ENCODE peak calls at places on chromosomes 6 and 20, in eight cellular contexts. X, F, Y, K, O, C, N and T are unnamed samples.

GRCh38 chr6:77857421-77857820 is 204.6 kb downstream of the MEI4 start:
- DNase-seq in C (no peak), N (no peak), F (no peak), X (no peak), O (no peak), K (no peak), Y (peak), T (no peak)

GRCh38 chr20:4820833-4821518 is 99.3 kb downstream of the PRND start:
- DNase-seq in N (no peak), X (no peak), F (no peak), O (no peak), K (no peak), Y (no peak), C (no peak), T (no peak)

GRCh38 chr6:42545226-42545773 is 18.5 kb upstream of the UBR2 start:
- DNase-seq in N (no peak), C (no peak), Y (no peak), O (no peak), K (peak), X (no peak), F (no peak), T (no peak)

GRCh38 chr6:155645328-155645727 is 189.7 kb upstream of the NOX3 start:
- DNase-seq in X (no peak), N (no peak), C (no peak), F (no peak), Y (no peak), K (no peak), O (no peak), T (no peak)

GRCh38 chr20:48186915-48187314 is 401.6 kb upstream of the SULF2 start:
- DNase-seq in C (no peak), O (no peak), F (no peak), N (no peak), X (no peak), Y (no peak), K (no peak), T (no peak)

GRCh38 chr6:23563329-23563728 is 562.7 kb upstream of the NRSN1 start:
- DNase-seq in N (no peak), F (no peak), O (no peak), K (no peak), C (no peak), X (no peak), Y (no peak), T (no peak)

GRCh38 chr6:118709859-118710350 is 58.5 kb upstream of the CEP85L start:
- DNase-seq in C (peak), N (no peak), K (no peak), Y (no peak), F (peak), X (no peak), O (no peak), T (no peak)

GRCh38 chr6:7632501-7633290 is 42.7 kb downstream of the SNRNP48 start:
- DNase-seq in N (no peak), F (no peak), Y (no peak), X (no peak), K (no peak), C (no peak), O (no peak), T (no peak)

GRCh38 chr20:38809942-38810341 is 4.4 kb downstream of the PPP1R16B start:
- DNase-seq in X (no peak), N (no peak), K (no peak), F (no peak), C (no peak), Y (no peak), O (no peak), T (no peak)

GRCh38 chr20:14264869-14265268 is 72.5 kb downstream of the FLRT3 start:
- DNase-seq in C (no peak), X (no peak), Y (no peak), F (no peak), N (no peak), K (no peak), O (no peak), T (no peak)

GRCh38 chr6:44219053-44219814 is 2.5 kb downstream of the MYMX start:
- DNase-seq in Y (peak), N (peak), X (peak), F (peak), O (peak), K (no peak), C (peak), T (peak)

GRCh38 chr6:169253745-169254238 is at the start of gene THBS2:
- DNase-seq in K (no peak), N (peak), X (no peak), C (peak), O (peak), F (no peak), Y (peak), T (no peak)

GRCh38 chr6:107185570-107185969 is 70.3 kb upstream of the BEND3 start:
- DNase-seq in K (no peak), O (peak), Y (peak), X (no peak), N (no peak), C (peak), F (peak), T (peak)

GRCh38 chr6:17233531-17233930 is 47.6 kb upstream of the RBM24 start:
- DNase-seq in X (no peak), N (no peak), Y (no peak), F (no peak), C (no peak), O (no peak), K (no peak), T (no peak)

GRCh38 chr6:134177753-134178229 is 125.4 kb upstream of the SLC2A12 start:
- DNase-seq in N (no peak), O (no peak), F (no peak), C (no peak), X (no peak), Y (no peak), K (peak), T (no peak)

GRCh38 chr6:131281471-131282270 is 146.4 kb downstream of the AKAP7 start:
- DNase-seq in C (peak), F (peak), O (no peak), Y (peak), N (no peak), K (peak), X (peak), T (peak)

GRCh38 chr6:11201015-11201414 is 31.5 kb downstream of the NEDD9 start:
- DNase-seq in K (no peak), Y (no peak), F (no peak), O (no peak), N (no peak), X (no peak), C (no peak), T (no peak)

GRCh38 chr6:11197846-11198245 is 34.6 kb downstream of the NEDD9 start:
- DNase-seq in F (no peak), Y (no peak), K (no peak), C (no peak), O (no peak), X (no peak), N (no peak), T (no peak)

GRCh38 chr6:11200356-11200755 is 32.1 kb downstream of the NEDD9 start:
- DNase-seq in K (no peak), X (no peak), C (no peak), N (no peak), O (no peak), Y (no peak), F (no peak), T (no peak)

GRCh38 chr6:11197175-11197535 is 35.3 kb downstream of the NEDD9 start:
- DNase-seq in K (no peak), Y (no peak), O (no peak), N (no peak), F (no peak), C (no peak), X (no peak), T (no peak)

GRCh38 chr6:11198663-11199603 is 33.5 kb downstream of the NEDD9 start:
- DNase-seq in F (no peak), C (no peak), K (peak), O (no peak), X (no peak), Y (no peak), N (no peak), T (no peak)
- TF ChIP-seq CTCF in F (no peak), C (no peak), K (no peak), O (no peak), X (no peak), Y (no peak), N (no peak), T (no peak)

GRCh38 chr20:53872561-53873248 is 197.7 kb downstream of the BCAS1 start:
- DNase-seq in N (no peak), F (no peak), K (no peak), O (no peak), C (no peak), X (no peak), Y (no peak), T (no peak)

GRCh38 chr20:53870426-53871199 is 199.8 kb downstream of the BCAS1 start:
- DNase-seq in K (no peak), Y (no peak), N (no peak), F (no peak), X (no peak), C (no peak), O (no peak), T (no peak)

GRCh38 chr20:53873249-53873642 is 197.1 kb downstream of the BCAS1 start:
- DNase-seq in N (no peak), K (no peak), O (no peak), X (no peak), C (no peak), F (no peak), Y (no peak), T (no peak)

GRCh38 chr20:53872081-53872541 is 198.3 kb downstream of the BCAS1 start:
- DNase-seq in K (no peak), Y (no peak), N (no peak), F (no peak), O (no peak), C (no peak), X (no peak), T (no peak)

GRCh38 chr20:53871541-53871940 is 198.9 kb downstream of the BCAS1 start:
- DNase-seq in C (no peak), K (no peak), Y (no peak), N (no peak), F (no peak), X (no peak), O (no peak), T (no peak)
- TF ChIP-seq CTCF in C (no peak), K (no peak), Y (no peak), N (no peak), F (no peak), X (no peak), O (no peak), T (no peak)

DNA sequence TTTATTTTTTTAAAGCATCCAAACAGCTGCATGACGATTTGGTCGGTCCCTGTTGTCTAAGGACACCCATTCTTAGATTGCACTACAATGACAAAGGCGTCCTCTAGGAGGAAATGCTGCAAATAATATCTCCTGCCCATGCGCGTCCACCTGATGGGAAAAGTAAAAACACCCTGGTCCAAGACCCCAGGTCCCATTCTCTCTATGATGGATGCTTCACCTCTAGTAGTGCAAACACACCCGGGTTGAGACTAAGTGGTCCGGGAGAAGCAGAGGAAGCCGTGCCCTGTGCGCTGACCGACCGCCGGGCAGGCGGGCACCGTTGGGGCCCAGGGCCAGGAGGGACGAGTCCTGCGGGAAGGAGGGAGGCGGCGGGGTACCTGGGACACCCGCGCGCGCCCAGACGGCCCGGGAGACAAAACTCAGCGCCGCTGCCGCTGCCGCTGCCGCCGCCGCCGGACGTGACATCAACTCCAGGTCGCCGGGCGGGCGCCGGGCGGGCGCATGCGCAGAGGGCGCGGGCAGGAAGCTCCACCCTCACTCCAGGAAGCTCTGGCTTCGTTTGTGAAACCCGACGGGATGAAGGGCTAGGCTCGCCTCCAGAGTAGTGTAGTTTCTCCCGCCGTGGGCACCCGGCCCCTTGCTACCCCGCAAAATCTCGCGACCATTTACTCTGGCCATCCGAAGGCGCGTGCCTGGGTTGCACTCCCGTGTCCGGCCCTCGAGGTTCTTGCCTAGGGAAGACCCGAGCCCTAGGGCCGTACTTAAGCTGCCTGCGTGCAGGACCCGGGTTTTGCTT is at the start of gene TBC1D7:
- DNase-seq in Y (peak), K (peak), N (peak), F (peak), O (peak), X (peak), C (peak), T (peak)
- TF ChIP-seq CTCF in Y (no peak), K (no peak), N (peak), F (peak), O (peak), X (no peak), C (no peak), T (peak)

GRCh38 chr6:64012351-64013060 is 376.9 kb downstream of the PHF3 start:
- DNase-seq in Y (peak), K (peak), N (no peak), O (no peak), X (peak), C (peak), F (no peak), T (peak)
- TF ChIP-seq CTCF in Y (peak), K (no peak), N (no peak), O (no peak), X (peak), C (no peak), F (no peak), T (peak)